ENCODE peak calls at places on chromosomes 1 and 21, in six cellular contexts. S is neuronal stem cell, O is IMR-90, I is H9, C is mesenchymal stem cell, T is H1. A is an unnamed sample.

GRCh38 chr1:176560681-176561080 is 97.7 kb downstream of the PAPPA2 start:
- DNase-seq in S (no peak), O (no peak), I (no peak), T (no peak), C (no peak), A (no peak)

GRCh38 chr21:35044770-35045538 is 4.1 kb downstream of the RUNX1 start:
- DNase-seq in I (no peak), S (no peak), O (no peak), T (no peak), C (no peak), A (no peak)

GRCh38 chr1:24928631-24929090 is 1.4 kb downstream of the RUNX3 start:
- DNase-seq in O (no peak), C (peak), T (peak), I (no peak), S (peak), A (no peak)

GRCh38 chr1:75615664-75616435 is 4.9 kb upstream of the SLC44A5 start:
- DNase-seq in I (peak), S (peak), O (peak), C (peak), T (peak), A (peak)

GRCh38 chr1:10888791-10889627 is 92.6 kb upstream of the CASZ1 start:
- DNase-seq in I (no peak), S (no peak), O (no peak), C (no peak), T (peak), A (no peak)

GRCh38 chr1:34162852-34163766 is 1.9 kb downstream of the CSMD2 start:
- DNase-seq in T (peak), C (peak), S (peak), I (peak), O (peak), A (peak)

GRCh38 chr1:9239622-9240401 is 5.2 kb downstream of the H6PD start:
- DNase-seq in C (peak), T (no peak), O (peak), S (no peak), I (no peak), A (peak)

GRCh38 chr1:19825298-19825697 is 10.2 kb upstream of the RNF186 start:
- DNase-seq in C (no peak), T (peak), O (no peak), I (peak), S (no peak), A (no peak)

GRCh38 chr1:107550358-107550757 is 409.5 kb downstream of the NTNG1 start:
- DNase-seq in C (no peak), O (no peak), S (no peak), T (no peak), I (no peak), A (no peak)

GRCh38 chr1:32703479-32704291 is 1.1 kb upstream of the SYNC start:
- DNase-seq in T (no peak), I (no peak), O (peak), C (peak), S (no peak), A (peak)

GRCh38 chr1:181802466-181802865 is 259.0 kb downstream of the ZNF648 start:
- DNase-seq in O (no peak), S (no peak), I (no peak), C (no peak), T (no peak), A (no peak)

GRCh38 chr1:108712605-108713150 is at the start of gene FNDC7:
- DNase-seq in S (no peak), O (peak), C (no peak), I (peak), T (peak), A (no peak)

GRCh38 chr1:5742801-5743200 is 249.4 kb downstream of the NPHP4 start:
- DNase-seq in O (no peak), I (no peak), C (no peak), S (no peak), T (peak), A (no peak)
- H2BK5ac ChIP-seq in O (no peak), I (no peak), C (no peak), S (peak), T (no peak), A (no peak)

DNA sequence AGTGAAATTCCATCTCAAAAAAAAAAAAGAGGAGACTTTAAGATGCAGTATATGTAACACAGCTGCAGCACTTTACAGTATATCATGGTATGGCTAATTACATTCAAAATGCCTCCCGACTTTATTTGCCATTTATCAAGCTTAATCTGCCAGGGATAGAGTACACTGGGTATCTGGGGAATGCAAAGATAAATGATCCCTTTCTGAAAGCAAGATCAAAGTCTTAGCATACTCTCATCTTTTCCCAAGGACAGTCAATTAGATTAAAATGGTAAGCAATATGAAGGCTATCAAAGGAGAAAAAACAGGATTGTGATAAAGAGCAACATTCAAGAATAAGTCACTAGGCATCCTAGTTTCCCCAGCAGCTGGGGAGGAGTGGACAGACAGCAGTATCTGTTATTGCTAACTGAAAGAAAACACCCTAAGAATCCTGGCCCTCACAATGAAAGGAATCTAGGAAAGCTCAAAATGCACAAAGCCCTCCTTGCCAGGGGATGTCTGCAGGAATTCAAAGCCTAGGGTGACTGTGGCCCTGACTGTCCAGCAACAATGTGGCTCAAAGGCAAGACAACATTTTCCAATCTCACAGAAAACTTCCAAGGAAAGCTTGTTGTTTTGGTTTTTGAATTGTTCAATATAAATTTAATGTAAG is 56.7 kb upstream of the RAP1GAP start:
- DNase-seq in T (no peak), I (no peak), C (no peak), S (peak), O (no peak), A (no peak)
- H4K91ac ChIP-seq in T (no peak), I (no peak), C (no peak), S (no peak), O (no peak), A (no peak)

DNA sequence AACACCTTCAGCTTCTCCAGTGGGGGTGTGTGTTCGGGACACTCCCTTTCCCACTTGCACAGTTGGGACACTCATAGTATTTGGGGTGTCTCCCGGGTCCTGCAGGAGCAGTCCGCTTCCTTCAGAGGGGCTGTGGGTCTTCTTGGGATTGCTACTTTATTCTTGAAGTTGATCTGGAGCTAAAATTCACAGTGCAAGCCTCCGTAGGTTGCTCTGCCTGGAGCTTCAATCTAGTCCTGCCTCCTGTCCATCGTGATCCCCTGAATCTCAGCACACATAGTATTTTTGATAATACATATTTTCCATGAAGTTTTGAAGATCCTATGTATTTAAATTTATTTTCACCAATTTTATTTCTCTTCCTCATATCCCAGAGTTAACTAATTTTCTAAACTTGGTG is 902.1 kb downstream of the LTN1 start:
- DNase-seq in I (no peak), C (no peak), T (no peak), S (no peak), O (no peak), A (no peak)
- H2BK5ac ChIP-seq in I (no peak), C (no peak), T (no peak), S (no peak), O (no peak), A (no peak)

DNA sequence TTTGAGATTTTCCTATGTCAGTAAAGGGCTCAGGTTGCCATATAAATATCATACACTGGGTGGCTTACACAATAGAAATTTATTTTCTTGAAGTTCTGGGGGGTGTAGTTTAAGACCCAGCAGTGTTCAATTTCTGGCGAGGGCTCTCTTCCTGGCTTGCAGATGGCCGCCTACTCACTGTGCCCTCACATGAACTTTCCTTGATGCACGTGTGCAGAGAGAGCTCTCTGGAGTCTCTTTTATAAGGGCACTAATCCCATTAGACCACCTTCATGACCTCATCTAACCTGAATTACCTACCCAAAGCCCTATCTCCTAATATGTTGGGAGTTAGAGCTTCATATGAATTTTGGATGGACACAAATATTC is 21.1 kb downstream of the TMEM51 start:
- DNase-seq in O (no peak), I (no peak), T (no peak), C (no peak), S (no peak), A (no peak)
- H4K91ac ChIP-seq in O (no peak), I (no peak), T (no peak), C (no peak), S (no peak), A (no peak)

GRCh38 chr1:235330918-235331285 is 2.5 kb downstream of the GGPS1 start:
- DNase-seq in I (no peak), O (no peak), T (no peak), C (no peak), S (no peak), A (no peak)

GRCh38 chr1:235327559-235328270 is at the start of gene ARID4B:
- DNase-seq in I (no peak), O (no peak), S (no peak), C (peak), T (peak), A (no peak)

GRCh38 chr1:235328271-235329138 is at the start of gene GGPS1:
- DNase-seq in O (peak), T (peak), S (peak), C (peak), I (peak), A (peak)

GRCh38 chr1:235331391-235331790 is 3.0 kb downstream of the GGPS1 start:
- DNase-seq in S (no peak), I (no peak), O (no peak), C (peak), T (no peak), A (no peak)

GRCh38 chr1:235329139-235329808 is 904 bp downstream of the GGPS1 start:
- DNase-seq in C (no peak), I (no peak), T (peak), S (no peak), O (peak), A (no peak)
- H2BK5ac ChIP-seq in C (peak), I (no peak), T (peak), S (no peak), O (peak), A (peak)

A was measured in trophoblast cell.